ENCODE peak calls at places on chromosomes 12 and 14, in eight cellular contexts. Z, J, U, T, G, I, M and F are unnamed samples.

GRCh38 chr12:27521066-27521465 is 2.9 kb upstream of the PPFIBP1 start:
- DNase-seq in Z (peak; percentile 29), J (peak; percentile 61), U (no peak), T (peak; percentile 30), G (no peak), I (no peak), M (no peak), F (no peak)

GRCh38 chr14:100640481-100641273 is 53.5 kb upstream of the BEGAIN start:
- DNase-seq in Z (no peak), J (no peak), U (no peak), T (peak; percentile 89), G (no peak), I (no peak), M (no peak), F (no peak)

GRCh38 chr14:54782803-54783659 is 119.6 kb downstream of the GCH1 start:
- DNase-seq in Z (no peak), J (no peak), U (no peak), T (no peak), G (no peak), I (no peak), M (no peak), F (no peak)

GRCh38 chr14:26839481-26839880 is 241.6 kb upstream of the NOVA1 start:
- DNase-seq in Z (peak; percentile 32), J (no peak), U (no peak), T (no peak), G (no peak), I (no peak), M (no peak), F (no peak)

GRCh38 chr14:32552766-32553165 is 223.7 kb downstream of the AKAP6 start:
- DNase-seq in Z (no peak), J (no peak), U (no peak), T (no peak), G (no peak), I (no peak), M (no peak), F (no peak)

GRCh38 chr12:127245437-127245836 is 1021.5 kb upstream of the TMEM132C start:
- DNase-seq in Z (peak; percentile 64), J (peak; percentile 87), U (no peak), T (no peak), G (no peak), I (peak; percentile 25), M (no peak), F (no peak)

GRCh38 chr12:109053382-109054123 is 1.2 kb downstream of the USP30 start:
- DNase-seq in Z (no peak), J (no peak), U (no peak), T (no peak), G (no peak), I (peak; percentile 39), M (no peak), F (no peak)

GRCh38 chr14:57492859-57493258 is 798 bp downstream of the CCDC198 start:
- DNase-seq in Z (peak; percentile 13), J (peak; percentile 47), U (no peak), T (peak; percentile 77), G (no peak), I (peak; percentile 93), M (no peak), F (no peak)

GRCh38 chr12:203462-204260 is 10.3 kb downstream of the SLC6A12 start:
- DNase-seq in Z (no peak), J (no peak), U (no peak), T (peak; percentile 49), G (peak; percentile 7), I (no peak), M (no peak), F (no peak)

GRCh38 chr12:45989277-45989856 is 1.0 kb downstream of the SCAF11 start:
- DNase-seq in Z (peak; percentile 4), J (no peak), U (no peak), T (no peak), G (no peak), I (peak; percentile 71), M (no peak), F (no peak)

GRCh38 chr14:73913256-73913655 is 26.6 kb downstream of the ZNF410 start:
- DNase-seq in Z (no peak), J (no peak), U (no peak), T (no peak), G (no peak), I (no peak), M (no peak), F (no peak)

GRCh38 chr12:27500546-27500945 is 23.5 kb upstream of the PPFIBP1 start:
- DNase-seq in Z (no peak), J (no peak), U (no peak), T (no peak), G (no peak), I (no peak), M (no peak), F (no peak)

GRCh38 chr12:113899844-113900471 is 66.2 kb downstream of the RBM19 start:
- DNase-seq in Z (no peak), J (no peak), U (no peak), T (no peak), G (no peak), I (peak; percentile 43), M (no peak), F (no peak)

GRCh38 chr14:64758025-64758521 is 53.8 kb downstream of the PLEKHG3 start:
- DNase-seq in Z (no peak), J (no peak), U (no peak), T (peak; percentile 91), G (no peak), I (no peak), M (no peak), F (no peak)

GRCh38 chr12:111447571-111448265 is 42.0 kb downstream of the SH2B3 start:
- DNase-seq in Z (no peak), J (no peak), U (no peak), T (no peak), G (no peak), I (no peak), M (no peak), F (no peak)

GRCh38 chr14:105519946-105520698 is 6.3 kb upstream of the TMEM121 start:
- DNase-seq in Z (no peak), J (no peak), U (no peak), T (no peak), G (no peak), I (no peak), M (no peak), F (no peak)

GRCh38 chr14:100159107-100159864 is at the start of gene DEGS2:
- DNase-seq in Z (no peak), J (no peak), U (no peak), T (no peak), G (no peak), I (no peak), M (no peak), F (no peak)

GRCh38 chr14:70660967-70661871 is 19.5 kb downstream of the TTC9 start:
- DNase-seq in Z (no peak), J (no peak), U (no peak), T (no peak), G (no peak), I (no peak), M (no peak), F (no peak)

GRCh38 chr12:948238-948637 is 1.3 kb downstream of the RAD52 start:
- DNase-seq in Z (no peak), J (no peak), U (no peak), T (no peak), G (no peak), I (no peak), M (no peak), F (no peak)

GRCh38 chr14:33992274-33993050 is 41.6 kb upstream of the EGLN3 start:
- DNase-seq in Z (no peak), J (no peak), U (no peak), T (no peak), G (no peak), I (no peak), M (no peak), F (no peak)

GRCh38 chr14:90797919-90798318 is 18.3 kb downstream of the TTC7B start:
- DNase-seq in Z (no peak), J (no peak), U (no peak), T (no peak), G (no peak), I (no peak), M (no peak), F (no peak)

GRCh38 chr12:59004466-59004865 is 84.2 kb upstream of the LRIG3 start:
- DNase-seq in Z (peak; percentile 50), J (peak; percentile 11), U (no peak), T (no peak), G (no peak), I (no peak), M (no peak), F (no peak)